ENCODE peak calls at places on chromosomes 12 and 14, in eight cellular contexts. One of them, this sample, is unnamed.

GRCh38 chr12:33588725-33589405 is 149.2 kb upstream of the SYT10 start:
- DNase-seq in NCI-H2081 treated with DMSO at 0.1 percent for 48 hours: no peak
- DNase-seq in tibial nerve: no peak
- DNase-seq in cardiac muscle cell: peak; percentile 27
- DNase-seq in HAP-1: no peak
- DNase-seq in NCI-H187: no peak
- DNase-seq in T-helper 9 cell: no peak
- DNase-seq in memory B cell: no peak
- DNase-seq in this sample: no peak

GRCh38 chr12:12736759-12737676 is 19.9 kb downstream of the CDKN1B start:
- DNase-seq in NCI-H2081 treated with DMSO at 0.1 percent for 48 hours: no peak
- DNase-seq in tibial nerve: no peak
- DNase-seq in cardiac muscle cell: peak; percentile 60
- DNase-seq in HAP-1: peak; percentile 63
- DNase-seq in NCI-H187: no peak
- DNase-seq in T-helper 9 cell: peak; percentile 21
- DNase-seq in memory B cell: no peak
- DNase-seq in this sample: peak; percentile 30

GRCh38 chr12:46942579-46942978 is 116.8 kb upstream of the SLC38A4 start:
- DNase-seq in NCI-H2081 treated with DMSO at 0.1 percent for 48 hours: no peak
- DNase-seq in tibial nerve: no peak
- DNase-seq in cardiac muscle cell: no peak
- DNase-seq in HAP-1: no peak
- DNase-seq in NCI-H187: no peak
- DNase-seq in T-helper 9 cell: no peak
- DNase-seq in memory B cell: no peak
- DNase-seq in this sample: no peak

GRCh38 chr12:31876568-31877424 is 82.4 kb upstream of the RESF1 start:
- DNase-seq in NCI-H2081 treated with DMSO at 0.1 percent for 48 hours: no peak
- DNase-seq in tibial nerve: no peak
- DNase-seq in cardiac muscle cell: no peak
- DNase-seq in HAP-1: no peak
- DNase-seq in NCI-H187: no peak
- DNase-seq in T-helper 9 cell: no peak
- DNase-seq in memory B cell: no peak
- DNase-seq in this sample: no peak

GRCh38 chr14:95895720-95896119 is 19.1 kb downstream of the TUNAR start:
- DNase-seq in NCI-H2081 treated with DMSO at 0.1 percent for 48 hours: no peak
- DNase-seq in tibial nerve: no peak
- DNase-seq in cardiac muscle cell: no peak
- DNase-seq in HAP-1: no peak
- DNase-seq in NCI-H187: no peak
- DNase-seq in T-helper 9 cell: no peak
- DNase-seq in memory B cell: no peak
- DNase-seq in this sample: no peak

GRCh38 chr14:103260629-103261124 is 73.4 kb upstream of the EIF5 start:
- DNase-seq in NCI-H2081 treated with DMSO at 0.1 percent for 48 hours: no peak
- DNase-seq in tibial nerve: peak; percentile 32
- DNase-seq in cardiac muscle cell: peak; percentile 71
- DNase-seq in HAP-1: no peak
- DNase-seq in NCI-H187: no peak
- DNase-seq in T-helper 9 cell: no peak
- DNase-seq in memory B cell: no peak
- DNase-seq in this sample: no peak

GRCh38 chr12:82479511-82479910 is 121.2 kb downstream of the METTL25 start:
- DNase-seq in NCI-H2081 treated with DMSO at 0.1 percent for 48 hours: no peak
- DNase-seq in tibial nerve: no peak
- DNase-seq in cardiac muscle cell: peak; percentile 76
- DNase-seq in HAP-1: peak; percentile 28
- DNase-seq in NCI-H187: no peak
- DNase-seq in T-helper 9 cell: no peak
- DNase-seq in memory B cell: no peak
- DNase-seq in this sample: no peak

GRCh38 chr12:106345739-106346138 is 11.8 kb upstream of the POLR3B start:
- DNase-seq in NCI-H2081 treated with DMSO at 0.1 percent for 48 hours: no peak
- DNase-seq in tibial nerve: peak; percentile 14
- DNase-seq in cardiac muscle cell: peak; percentile 64
- DNase-seq in HAP-1: peak; percentile 28
- DNase-seq in NCI-H187: no peak
- DNase-seq in T-helper 9 cell: no peak
- DNase-seq in memory B cell: no peak
- DNase-seq in this sample: no peak

GRCh38 chr14:51996148-51996746 is 6.9 kb downstream of the RTRAF start:
- DNase-seq in NCI-H2081 treated with DMSO at 0.1 percent for 48 hours: no peak
- DNase-seq in tibial nerve: peak; percentile 45
- DNase-seq in cardiac muscle cell: peak; percentile 78
- DNase-seq in HAP-1: no peak
- DNase-seq in NCI-H187: no peak
- DNase-seq in T-helper 9 cell: no peak
- DNase-seq in memory B cell: peak; percentile 20
- DNase-seq in this sample: no peak

GRCh38 chr12:122726056-122726558 is 4.5 kb downstream of the HCAR1 start:
- DNase-seq in NCI-H2081 treated with DMSO at 0.1 percent for 48 hours: no peak
- DNase-seq in tibial nerve: no peak
- DNase-seq in cardiac muscle cell: no peak
- DNase-seq in HAP-1: peak; percentile 78
- DNase-seq in NCI-H187: no peak
- DNase-seq in T-helper 9 cell: no peak
- DNase-seq in memory B cell: no peak
- DNase-seq in this sample: no peak

GRCh38 chr12:65675141-65675621 is 149.1 kb upstream of the HMGA2 start:
- DNase-seq in NCI-H2081 treated with DMSO at 0.1 percent for 48 hours: no peak
- DNase-seq in tibial nerve: no peak
- DNase-seq in cardiac muscle cell: no peak
- DNase-seq in HAP-1: no peak
- DNase-seq in NCI-H187: no peak
- DNase-seq in T-helper 9 cell: no peak
- DNase-seq in memory B cell: no peak
- DNase-seq in this sample: no peak

GRCh38 chr14:34348592-34348991 is 113.4 kb downstream of the SPTSSA start:
- DNase-seq in NCI-H2081 treated with DMSO at 0.1 percent for 48 hours: no peak
- DNase-seq in tibial nerve: no peak
- DNase-seq in cardiac muscle cell: no peak
- DNase-seq in HAP-1: no peak
- DNase-seq in NCI-H187: no peak
- DNase-seq in T-helper 9 cell: no peak
- DNase-seq in memory B cell: no peak
- DNase-seq in this sample: no peak

GRCh38 chr12:49674318-49674985 is 32.8 kb downstream of the FMNL3 start:
- DNase-seq in NCI-H2081 treated with DMSO at 0.1 percent for 48 hours: no peak
- DNase-seq in tibial nerve: peak; percentile 44
- DNase-seq in cardiac muscle cell: peak; percentile 40
- DNase-seq in HAP-1: no peak
- DNase-seq in NCI-H187: peak; percentile 19
- DNase-seq in T-helper 9 cell: no peak
- DNase-seq in memory B cell: no peak
- DNase-seq in this sample: no peak

GRCh38 chr14:88437659-88438058 is 52.2 kb downstream of the SPATA7 start:
- DNase-seq in NCI-H2081 treated with DMSO at 0.1 percent for 48 hours: no peak
- DNase-seq in tibial nerve: no peak
- DNase-seq in cardiac muscle cell: no peak
- DNase-seq in HAP-1: no peak
- DNase-seq in NCI-H187: no peak
- DNase-seq in T-helper 9 cell: no peak
- DNase-seq in memory B cell: no peak
- DNase-seq in this sample: no peak

GRCh38 chr14:23299186-23299521 is 3.5 kb downstream of the PPP1R3E start:
- DNase-seq in NCI-H2081 treated with DMSO at 0.1 percent for 48 hours: no peak
- DNase-seq in tibial nerve: no peak
- DNase-seq in cardiac muscle cell: no peak
- DNase-seq in HAP-1: no peak
- DNase-seq in NCI-H187: no peak
- DNase-seq in T-helper 9 cell: no peak
- DNase-seq in memory B cell: no peak
- DNase-seq in this sample: no peak

GRCh38 chr14:89844508-89844907 is 110.0 kb downstream of the EFCAB11 start:
- DNase-seq in NCI-H2081 treated with DMSO at 0.1 percent for 48 hours: no peak
- DNase-seq in tibial nerve: no peak
- DNase-seq in cardiac muscle cell: no peak
- DNase-seq in HAP-1: no peak
- DNase-seq in NCI-H187: no peak
- DNase-seq in T-helper 9 cell: no peak
- DNase-seq in memory B cell: no peak
- DNase-seq in this sample: no peak

GRCh38 chr12:64558754-64559153 is 51.5 kb upstream of the RASSF3 start:
- DNase-seq in NCI-H2081 treated with DMSO at 0.1 percent for 48 hours: no peak
- DNase-seq in tibial nerve: no peak
- DNase-seq in cardiac muscle cell: no peak
- DNase-seq in HAP-1: no peak
- DNase-seq in NCI-H187: no peak
- DNase-seq in T-helper 9 cell: no peak
- DNase-seq in memory B cell: no peak
- DNase-seq in this sample: no peak

GRCh38 chr12:106527356-106527755 is 55.4 kb upstream of the RFX4 start:
- DNase-seq in NCI-H2081 treated with DMSO at 0.1 percent for 48 hours: no peak
- DNase-seq in tibial nerve: no peak
- DNase-seq in cardiac muscle cell: peak; percentile 39
- DNase-seq in HAP-1: peak; percentile 3
- DNase-seq in NCI-H187: no peak
- DNase-seq in T-helper 9 cell: no peak
- DNase-seq in memory B cell: no peak
- DNase-seq in this sample: no peak

GRCh38 chr12:32435921-32436710 is 36.8 kb downstream of the FGD4 start:
- DNase-seq in NCI-H2081 treated with DMSO at 0.1 percent for 48 hours: no peak
- DNase-seq in tibial nerve: no peak
- DNase-seq in cardiac muscle cell: no peak
- DNase-seq in HAP-1: no peak
- DNase-seq in NCI-H187: no peak
- DNase-seq in T-helper 9 cell: no peak
- DNase-seq in memory B cell: no peak
- DNase-seq in this sample: no peak

GRCh38 chr14:103542545-103543088 is 13.6 kb downstream of the TRMT61A start:
- DNase-seq in NCI-H2081 treated with DMSO at 0.1 percent for 48 hours: no peak
- DNase-seq in tibial nerve: no peak
- DNase-seq in cardiac muscle cell: no peak
- DNase-seq in HAP-1: peak; percentile 70
- DNase-seq in NCI-H187: no peak
- DNase-seq in T-helper 9 cell: no peak
- DNase-seq in memory B cell: no peak
- DNase-seq in this sample: no peak

GRCh38 chr14:51889851-51890250 is 29.4 kb downstream of the GNG2 start:
- DNase-seq in NCI-H2081 treated with DMSO at 0.1 percent for 48 hours: peak; percentile 58
- DNase-seq in tibial nerve: no peak
- DNase-seq in cardiac muscle cell: no peak
- DNase-seq in HAP-1: no peak
- DNase-seq in NCI-H187: no peak
- DNase-seq in T-helper 9 cell: no peak
- DNase-seq in memory B cell: no peak
- DNase-seq in this sample: no peak

GRCh38 chr12:108640802-108641445 is 7.2 kb upstream of the SELPLG start:
- DNase-seq in NCI-H2081 treated with DMSO at 0.1 percent for 48 hours: no peak
- DNase-seq in tibial nerve: no peak
- DNase-seq in cardiac muscle cell: peak; percentile 61
- DNase-seq in HAP-1: no peak
- DNase-seq in NCI-H187: peak; percentile 76
- DNase-seq in T-helper 9 cell: no peak
- DNase-seq in memory B cell: no peak
- DNase-seq in this sample: no peak

GRCh38 chr12:6834254-6834653 is 6.0 kb downstream of the P3H3 start:
- DNase-seq in NCI-H2081 treated with DMSO at 0.1 percent for 48 hours: no peak
- DNase-seq in tibial nerve: no peak
- DNase-seq in cardiac muscle cell: no peak
- DNase-seq in HAP-1: no peak
- DNase-seq in NCI-H187: no peak
- DNase-seq in T-helper 9 cell: no peak
- DNase-seq in memory B cell: no peak
- DNase-seq in this sample: no peak

GRCh38 chr12:47954467-47955045 is 8.8 kb upstream of the TMEM106C start:
- DNase-seq in NCI-H2081 treated with DMSO at 0.1 percent for 48 hours: no peak
- DNase-seq in tibial nerve: no peak
- DNase-seq in cardiac muscle cell: no peak
- DNase-seq in HAP-1: no peak
- DNase-seq in NCI-H187: no peak
- DNase-seq in T-helper 9 cell: no peak
- DNase-seq in memory B cell: no peak
- DNase-seq in this sample: no peak

GRCh38 chr12:51051787-51052186 is 3.7 kb downstream of the LETMD1 start:
- DNase-seq in NCI-H2081 treated with DMSO at 0.1 percent for 48 hours: no peak
- DNase-seq in tibial nerve: no peak
- DNase-seq in cardiac muscle cell: no peak
- DNase-seq in HAP-1: no peak
- DNase-seq in NCI-H187: no peak
- DNase-seq in T-helper 9 cell: no peak
- DNase-seq in memory B cell: no peak
- DNase-seq in this sample: no peak

GRCh38 chr14:52446355-52446754 is 106.0 kb downstream of the TXNDC16 start:
- DNase-seq in NCI-H2081 treated with DMSO at 0.1 percent for 48 hours: no peak
- DNase-seq in tibial nerve: no peak
- DNase-seq in cardiac muscle cell: no peak
- DNase-seq in HAP-1: no peak
- DNase-seq in NCI-H187: no peak
- DNase-seq in T-helper 9 cell: no peak
- DNase-seq in memory B cell: no peak
- DNase-seq in this sample: no peak

GRCh38 chr12:40300490-40300889 is 75.7 kb downstream of the LRRK2 start:
- DNase-seq in NCI-H2081 treated with DMSO at 0.1 percent for 48 hours: no peak
- DNase-seq in tibial nerve: no peak
- DNase-seq in cardiac muscle cell: peak; percentile 1
- DNase-seq in HAP-1: no peak
- DNase-seq in NCI-H187: no peak
- DNase-seq in T-helper 9 cell: no peak
- DNase-seq in memory B cell: no peak
- DNase-seq in this sample: no peak

GRCh38 chr14:104865069-104865630 is at the start of gene CEP170B:
- DNase-seq in NCI-H2081 treated with DMSO at 0.1 percent for 48 hours: no peak
- DNase-seq in tibial nerve: no peak
- DNase-seq in cardiac muscle cell: peak; percentile 48
- DNase-seq in HAP-1: no peak
- DNase-seq in NCI-H187: no peak
- DNase-seq in T-helper 9 cell: peak; percentile 47
- DNase-seq in memory B cell: no peak
- DNase-seq in this sample: peak; percentile 17

GRCh38 chr14:39488600-39488999 is 56.4 kb upstream of the FBXO33 start:
- DNase-seq in NCI-H2081 treated with DMSO at 0.1 percent for 48 hours: no peak
- DNase-seq in tibial nerve: no peak
- DNase-seq in cardiac muscle cell: peak; percentile 17
- DNase-seq in HAP-1: peak; percentile 31
- DNase-seq in NCI-H187: no peak
- DNase-seq in T-helper 9 cell: no peak
- DNase-seq in memory B cell: no peak
- DNase-seq in this sample: no peak

GRCh38 chr14:89171628-89172027 is 245.4 kb downstream of the FOXN3 start:
- DNase-seq in NCI-H2081 treated with DMSO at 0.1 percent for 48 hours: no peak
- DNase-seq in tibial nerve: no peak
- DNase-seq in cardiac muscle cell: no peak
- DNase-seq in HAP-1: no peak
- DNase-seq in NCI-H187: no peak
- DNase-seq in T-helper 9 cell: no peak
- DNase-seq in memory B cell: no peak
- DNase-seq in this sample: no peak

GRCh38 chr14:94163806-94164205 is 10.3 kb upstream of the PPP4R4 start:
- DNase-seq in NCI-H2081 treated with DMSO at 0.1 percent for 48 hours: no peak
- DNase-seq in tibial nerve: no peak
- DNase-seq in cardiac muscle cell: peak; percentile 5
- DNase-seq in HAP-1: no peak
- DNase-seq in NCI-H187: no peak
- DNase-seq in T-helper 9 cell: no peak
- DNase-seq in memory B cell: no peak
- DNase-seq in this sample: no peak

GRCh38 chr12:16150290-16150689 is 127.2 kb downstream of the SLC15A5 start:
- DNase-seq in NCI-H2081 treated with DMSO at 0.1 percent for 48 hours: no peak
- DNase-seq in tibial nerve: no peak
- DNase-seq in cardiac muscle cell: no peak
- DNase-seq in HAP-1: no peak
- DNase-seq in NCI-H187: no peak
- DNase-seq in T-helper 9 cell: no peak
- DNase-seq in memory B cell: no peak
- DNase-seq in this sample: no peak

GRCh38 chr14:59997496-59997895 is 77.6 kb downstream of the LRRC9 start:
- DNase-seq in NCI-H2081 treated with DMSO at 0.1 percent for 48 hours: no peak
- DNase-seq in tibial nerve: peak; percentile 8
- DNase-seq in cardiac muscle cell: peak; percentile 4
- DNase-seq in HAP-1: no peak
- DNase-seq in NCI-H187: no peak
- DNase-seq in T-helper 9 cell: no peak
- DNase-seq in memory B cell: no peak
- DNase-seq in this sample: no peak

GRCh38 chr12:85237320-85237719 is 42.7 kb upstream of the ALX1 start:
- DNase-seq in NCI-H2081 treated with DMSO at 0.1 percent for 48 hours: no peak
- DNase-seq in tibial nerve: no peak
- DNase-seq in cardiac muscle cell: no peak
- DNase-seq in HAP-1: no peak
- DNase-seq in NCI-H187: no peak
- DNase-seq in T-helper 9 cell: no peak
- DNase-seq in memory B cell: no peak
- DNase-seq in this sample: no peak